ENCODE peak calls at places on chromosome 19, in eight cellular contexts. G is CD8-positive, alpha-beta T cell; H is activated naive CD4-positive, alpha-beta T cell; P is activated T-helper 1 cell treated with anti-CD3 and anti-CD28 coated beads, Interleukin-2, amount 50 U/mL, for 16 hours; D is NCI-H1417; K is lower leg skin; C is activated naive CD8-positive, alpha-beta T cell treated with anti-CD3 and anti-CD28 coated beads, Interleukin-2, amount 10 ng/mL, durations not matched to agents 7 days and 5 days; R is T1000. F is an unnamed sample.

GRCh38 chr19:47742636-47743035 is 2.7 kb upstream of the NOP53 start:
- DNase-seq in R (no peak), C (no peak), K (no peak), D (no peak), G (no peak), P (no peak), H (no peak), F (no peak)

GRCh38 chr19:37012093-37012745 is 66.0 kb upstream of the ZNF420 start:
- DNase-seq in R (no peak), D (no peak), K (no peak), C (no peak), P (no peak), H (no peak), G (no peak), F (no peak)

GRCh38 chr19:28019901-28020300 is 1193.0 kb downstream of the UQCRFS1 start:
- DNase-seq in D (no peak), H (no peak), P (no peak), R (no peak), K (no peak), C (no peak), G (no peak), F (no peak)

GRCh38 chr19:13398780-13399726 is 107.2 kb downstream of the CACNA1A start:
- DNase-seq in H (no peak), D (no peak), R (peak), P (no peak), G (no peak), K (no peak), C (no peak), F (peak)

GRCh38 chr19:45901432-45901903 is 945 bp downstream of the MYPOP start:
- DNase-seq in R (no peak), H (no peak), D (peak), K (no peak), P (no peak), G (no peak), C (peak), F (no peak)

GRCh38 chr19:38073806-38074685 is 150.0 kb downstream of the DPF1 start:
- DNase-seq in C (no peak), P (no peak), K (no peak), R (no peak), D (no peak), H (no peak), G (no peak), F (no peak)

GRCh38 chr19:17214531-17215124 is 529 bp upstream of the USE1 start:
- DNase-seq in P (no peak), G (no peak), C (no peak), K (no peak), D (no peak), H (no peak), R (no peak), F (no peak)

GRCh38 chr19:34365463-34366401 is 736 bp downstream of the GPI start:
- DNase-seq in C (peak), D (peak), R (no peak), K (no peak), P (no peak), G (no peak), H (no peak), F (no peak)

GRCh38 chr19:2497186-2497585 is 21.3 kb downstream of the GADD45B start:
- DNase-seq in H (no peak), G (no peak), K (no peak), C (no peak), D (no peak), R (no peak), P (no peak), F (no peak)

GRCh38 chr19:18292810-18293641 is 11.6 kb upstream of the JUND start:
- DNase-seq in C (peak), R (no peak), D (no peak), K (peak), H (no peak), G (no peak), P (no peak), F (no peak)

GRCh38 chr19:6579450-6580178 is 11.3 kb downstream of the CD70 start:
- DNase-seq in H (no peak), P (no peak), G (no peak), C (no peak), R (no peak), D (no peak), K (no peak), F (no peak)

GRCh38 chr19:39474139-39474620 is 6.5 kb upstream of the TIMM50 start:
- DNase-seq in R (no peak), P (peak), D (peak), K (no peak), C (peak), G (peak), H (peak), F (no peak)

GRCh38 chr19:11016591-11016990 is 55.8 kb downstream of the SMARCA4 start:
- DNase-seq in G (no peak), R (no peak), H (no peak), P (no peak), K (no peak), D (no peak), C (no peak), F (no peak)

GRCh38 chr19:54653181-54653809 is 9.5 kb upstream of the LILRB4 start:
- DNase-seq in P (no peak), K (no peak), H (no peak), D (no peak), R (no peak), G (no peak), C (no peak), F (no peak)

GRCh38 chr19:45467115-45467455 is 711 bp upstream of the FOSB start:
- DNase-seq in D (no peak), H (no peak), R (no peak), C (no peak), G (no peak), P (no peak), K (no peak), F (no peak)

GRCh38 chr19:49690656-49691242 is at the start of gene CPT1C:
- DNase-seq in D (peak), R (peak), G (no peak), K (peak), C (peak), H (peak), P (no peak), F (no peak)

GRCh38 chr19:8423821-8424223 is 10.7 kb downstream of the MARCHF2 start:
- DNase-seq in R (peak), C (no peak), D (no peak), H (no peak), P (no peak), G (no peak), K (peak), F (peak)

GRCh38 chr19:47729799-47730520 is 15.4 kb upstream of the NOP53 start:
- DNase-seq in G (no peak), H (no peak), K (peak), C (peak), R (no peak), P (no peak), D (no peak), F (no peak)

F was measured in GM04503.